ENCODE peak calls at places on chromosomes 7 and 10, in ten cellular contexts. One of them, this sample, is unnamed.

GRCh38 chr7:114574384-114574783 is 159.8 kb downstream of the FOXP2 start:
- DNase-seq in transverse colon: no peak
- DNase-seq in sigmoid colon: no peak
- DNase-seq in IMR-90: peak; percentile 45
- DNase-seq in OCI-LY7: no peak
- DNase-seq in A549: no peak
- DNase-seq in heart right ventricle: no peak
- DNase-seq in neural progenitor cell: no peak
- DNase-seq in cardiac muscle cell: no peak
- DNase-seq in PC-3: no peak
- DNase-seq in this sample: no peak

GRCh38 chr10:123891147-123892011 is at the start of gene CPXM2:
- DNase-seq in A549: no peak
- DNase-seq in heart right ventricle: peak; percentile 26
- DNase-seq in neural progenitor cell: peak; percentile 47
- DNase-seq in transverse colon: no peak
- DNase-seq in OCI-LY7: no peak
- DNase-seq in PC-3: no peak
- DNase-seq in sigmoid colon: no peak
- DNase-seq in IMR-90: no peak
- DNase-seq in cardiac muscle cell: no peak
- DNase-seq in this sample: no peak

GRCh38 chr10:101888251-101888949 is 44.8 kb upstream of the KCNIP2 start:
- DNase-seq in A549: no peak
- DNase-seq in neural progenitor cell: no peak
- DNase-seq in cardiac muscle cell: no peak
- DNase-seq in OCI-LY7: no peak
- DNase-seq in sigmoid colon: no peak
- DNase-seq in IMR-90: no peak
- DNase-seq in transverse colon: no peak
- DNase-seq in heart right ventricle: no peak
- DNase-seq in PC-3: no peak
- DNase-seq in this sample: no peak

GRCh38 chr7:30526163-30526562 is 21.5 kb upstream of the GGCT start:
- DNase-seq in sigmoid colon: no peak
- DNase-seq in heart right ventricle: no peak
- DNase-seq in neural progenitor cell: peak; percentile 12
- DNase-seq in transverse colon: no peak
- DNase-seq in cardiac muscle cell: no peak
- DNase-seq in IMR-90: no peak
- DNase-seq in A549: no peak
- DNase-seq in OCI-LY7: no peak
- DNase-seq in PC-3: no peak
- DNase-seq in this sample: no peak

GRCh38 chr10:26503911-26504310 is 65.8 kb downstream of the APBB1IP start:
- DNase-seq in heart right ventricle: no peak
- DNase-seq in IMR-90: no peak
- DNase-seq in sigmoid colon: no peak
- DNase-seq in transverse colon: no peak
- DNase-seq in OCI-LY7: peak; percentile 28
- DNase-seq in neural progenitor cell: peak; percentile 27
- DNase-seq in PC-3: no peak
- DNase-seq in cardiac muscle cell: peak; percentile 22
- DNase-seq in A549: peak; percentile 28
- DNase-seq in this sample: no peak

GRCh38 chr7:30796105-30796869 is 25.1 kb downstream of the MINDY4 start:
- DNase-seq in IMR-90: peak; percentile 85
- DNase-seq in transverse colon: no peak
- DNase-seq in heart right ventricle: no peak
- DNase-seq in sigmoid colon: no peak
- DNase-seq in OCI-LY7: no peak
- DNase-seq in PC-3: peak; percentile 66
- DNase-seq in neural progenitor cell: no peak
- DNase-seq in A549: no peak
- DNase-seq in cardiac muscle cell: no peak
- DNase-seq in this sample: no peak

GRCh38 chr7:125878990-125879389 is 949.4 kb upstream of the POT1 start:
- DNase-seq in transverse colon: no peak
- DNase-seq in OCI-LY7: no peak
- DNase-seq in PC-3: no peak
- DNase-seq in cardiac muscle cell: no peak
- DNase-seq in A549: no peak
- DNase-seq in neural progenitor cell: no peak
- DNase-seq in IMR-90: no peak
- DNase-seq in sigmoid colon: no peak
- DNase-seq in heart right ventricle: no peak
- DNase-seq in this sample: no peak

GRCh38 chr7:104903044-104903443 is 111.0 kb upstream of the KMT2E start:
- DNase-seq in OCI-LY7: no peak
- DNase-seq in IMR-90: peak; percentile 30
- DNase-seq in transverse colon: no peak
- DNase-seq in sigmoid colon: no peak
- DNase-seq in heart right ventricle: no peak
- DNase-seq in A549: no peak
- DNase-seq in PC-3: no peak
- DNase-seq in cardiac muscle cell: no peak
- DNase-seq in neural progenitor cell: no peak
- DNase-seq in this sample: no peak

GRCh38 chr7:33893377-33893776 is 12.0 kb upstream of the BMPER start:
- DNase-seq in IMR-90: no peak
- DNase-seq in OCI-LY7: no peak
- DNase-seq in cardiac muscle cell: no peak
- DNase-seq in heart right ventricle: no peak
- DNase-seq in transverse colon: no peak
- DNase-seq in A549: no peak
- DNase-seq in sigmoid colon: no peak
- DNase-seq in neural progenitor cell: no peak
- DNase-seq in PC-3: peak; percentile 50
- DNase-seq in this sample: no peak

GRCh38 chr7:32890010-32890552 is 1.5 kb downstream of the KBTBD2 start:
- DNase-seq in cardiac muscle cell: peak; percentile 54
- DNase-seq in A549: peak; percentile 33
- DNase-seq in OCI-LY7: peak; percentile 19
- DNase-seq in PC-3: peak; percentile 17
- DNase-seq in sigmoid colon: no peak
- DNase-seq in neural progenitor cell: peak; percentile 12
- DNase-seq in transverse colon: no peak
- DNase-seq in IMR-90: peak; percentile 52
- DNase-seq in heart right ventricle: no peak
- DNase-seq in this sample: no peak

GRCh38 chr7:151167197-151167911 is at the start of gene GBX1:
- DNase-seq in OCI-LY7: no peak
- DNase-seq in A549: peak; percentile 26
- DNase-seq in neural progenitor cell: peak; percentile 75
- DNase-seq in transverse colon: no peak
- DNase-seq in IMR-90: no peak
- DNase-seq in cardiac muscle cell: peak; percentile 78
- DNase-seq in heart right ventricle: no peak
- DNase-seq in PC-3: no peak
- DNase-seq in sigmoid colon: no peak
- DNase-seq in this sample: no peak

GRCh38 chr7:12731214-12731656 is 43.8 kb downstream of the ARL4A start:
- DNase-seq in neural progenitor cell: no peak
- DNase-seq in OCI-LY7: no peak
- DNase-seq in A549: peak; percentile 64
- DNase-seq in IMR-90: peak; percentile 36
- DNase-seq in sigmoid colon: no peak
- DNase-seq in heart right ventricle: no peak
- DNase-seq in PC-3: no peak
- DNase-seq in cardiac muscle cell: no peak
- DNase-seq in transverse colon: no peak
- DNase-seq in this sample: no peak

GRCh38 chr7:22319424-22320403 is 37.2 kb downstream of the RAPGEF5 start:
- DNase-seq in transverse colon: no peak
- DNase-seq in PC-3: peak; percentile 47
- DNase-seq in OCI-LY7: no peak
- DNase-seq in heart right ventricle: no peak
- DNase-seq in A549: no peak
- DNase-seq in cardiac muscle cell: no peak
- DNase-seq in IMR-90: no peak
- DNase-seq in sigmoid colon: no peak
- DNase-seq in neural progenitor cell: peak; percentile 13
- DNase-seq in this sample: no peak

GRCh38 chr10:76736848-76737495 is 900.6 kb downstream of the KCNMA1 start:
- DNase-seq in sigmoid colon: no peak
- DNase-seq in A549: no peak
- DNase-seq in heart right ventricle: no peak
- DNase-seq in PC-3: no peak
- DNase-seq in neural progenitor cell: no peak
- DNase-seq in OCI-LY7: no peak
- DNase-seq in cardiac muscle cell: no peak
- DNase-seq in transverse colon: no peak
- DNase-seq in IMR-90: no peak
- DNase-seq in this sample: no peak

DNA sequence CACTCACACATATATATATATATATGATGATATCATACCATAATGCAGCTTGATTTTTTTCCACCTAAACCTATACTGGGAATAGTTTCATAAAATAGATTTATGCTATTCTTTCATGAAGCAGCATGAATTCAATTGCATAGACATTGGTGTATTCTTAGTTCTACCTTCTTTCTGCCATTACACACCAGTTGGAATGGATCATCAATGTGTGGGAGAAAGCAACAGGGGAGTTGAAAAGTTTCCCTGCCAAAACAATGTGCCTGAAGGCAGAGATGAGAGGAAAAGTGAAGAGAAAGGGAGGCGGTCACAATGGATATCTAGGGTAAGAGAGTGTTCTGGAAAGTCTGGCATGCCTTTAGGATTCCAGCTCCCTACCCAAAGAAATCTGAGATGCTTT is 25.2 kb upstream of the ACSL5 start:
- DNase-seq in neural progenitor cell: no peak
- DNase-seq in transverse colon: no peak
- DNase-seq in PC-3: no peak
- DNase-seq in sigmoid colon: no peak
- DNase-seq in heart right ventricle: no peak
- DNase-seq in A549: no peak
- DNase-seq in cardiac muscle cell: no peak
- DNase-seq in IMR-90: no peak
- DNase-seq in OCI-LY7: no peak
- DNase-seq in this sample: no peak
- H3K9me3 ChIP-seq in neural progenitor cell: no peaks in the 10 kb centered on the region
- H3K9me3 ChIP-seq in transverse colon: no peaks in the 10 kb centered on the region
- H3K9me3 ChIP-seq in PC-3: no peaks in the 10 kb centered on the region
- H3K9me3 ChIP-seq in sigmoid colon: no peaks in the 10 kb centered on the region
- H3K9me3 ChIP-seq in heart right ventricle: no peaks in the 10 kb centered on the region
- H3K9me3 ChIP-seq in A549: no peaks in the 10 kb centered on the region
- H3K9me3 ChIP-seq in cardiac muscle cell: no peaks in the 10 kb centered on the region
- H3K9me3 ChIP-seq in IMR-90: no peaks in the 10 kb centered on the region
- H3K9me3 ChIP-seq in OCI-LY7: no peaks in the 10 kb centered on the region
- H3K9me3 ChIP-seq in this sample: no peaks in the 10 kb centered on the region

DNA sequence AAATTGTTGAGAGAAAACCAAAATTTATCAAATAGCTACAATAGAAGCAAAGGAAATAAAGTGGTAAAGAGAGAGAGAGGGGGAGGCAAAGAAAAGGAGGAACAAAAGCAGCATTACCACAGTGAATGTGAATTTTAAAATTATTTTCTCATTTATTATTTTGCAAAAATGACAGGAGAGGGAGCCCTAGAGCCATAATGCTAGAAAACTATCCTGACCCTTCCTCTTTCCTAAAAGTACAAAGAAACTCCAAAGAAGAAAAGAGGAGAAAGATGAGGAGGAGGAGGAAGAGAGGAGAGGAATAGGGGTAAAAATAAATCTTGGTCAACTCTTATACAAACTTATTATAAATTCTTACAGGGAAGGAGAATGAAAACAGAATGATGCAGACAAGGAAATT is 921.5 kb downstream of the NRG3 start:
- DNase-seq in A549: no peak
- DNase-seq in PC-3: no peak
- DNase-seq in OCI-LY7: peak; percentile 4
- DNase-seq in IMR-90: no peak
- DNase-seq in sigmoid colon: no peak
- DNase-seq in neural progenitor cell: no peak
- DNase-seq in cardiac muscle cell: peak; percentile 36
- DNase-seq in transverse colon: no peak
- DNase-seq in heart right ventricle: no peak
- DNase-seq in this sample: no peak
- TF ChIP-seq CTCF in A549: peak; percentile 25
- TF ChIP-seq CTCF in PC-3: peak; percentile 43
- TF ChIP-seq CTCF in OCI-LY7: peak; percentile 76
- TF ChIP-seq CTCF in IMR-90: peak; percentile 41
- TF ChIP-seq CTCF in sigmoid colon: no peak
- TF ChIP-seq CTCF in neural progenitor cell: peak; percentile 50
- TF ChIP-seq CTCF in cardiac muscle cell: peak; percentile 43
- TF ChIP-seq CTCF in transverse colon: no peak
- TF ChIP-seq CTCF in heart right ventricle: peak; percentile 56
- TF ChIP-seq CTCF in this sample: no peak

GRCh38 chr7:1385086-1385808 is 74.0 kb downstream of the MICALL2 start:
- DNase-seq in PC-3: no peak
- DNase-seq in heart right ventricle: no peak
- DNase-seq in cardiac muscle cell: no peak
- DNase-seq in neural progenitor cell: no peak
- DNase-seq in sigmoid colon: no peak
- DNase-seq in A549: no peak
- DNase-seq in IMR-90: no peak
- DNase-seq in transverse colon: no peak
- DNase-seq in OCI-LY7: no peak
- DNase-seq in this sample: no peak

GRCh38 chr7:1388021-1388704 is 71.1 kb downstream of the MICALL2 start:
- DNase-seq in neural progenitor cell: no peak
- DNase-seq in PC-3: no peak
- DNase-seq in A549: no peak
- DNase-seq in OCI-LY7: no peak
- DNase-seq in cardiac muscle cell: no peak
- DNase-seq in transverse colon: no peak
- DNase-seq in IMR-90: no peak
- DNase-seq in sigmoid colon: no peak
- DNase-seq in heart right ventricle: no peak
- DNase-seq in this sample: no peak

GRCh38 chr7:1387261-1387660 is 72.0 kb downstream of the MICALL2 start:
- DNase-seq in IMR-90: no peak
- DNase-seq in heart right ventricle: no peak
- DNase-seq in transverse colon: no peak
- DNase-seq in sigmoid colon: no peak
- DNase-seq in PC-3: no peak
- DNase-seq in neural progenitor cell: no peak
- DNase-seq in OCI-LY7: no peak
- DNase-seq in A549: no peak
- DNase-seq in cardiac muscle cell: no peak
- DNase-seq in this sample: no peak

GRCh38 chr7:1385809-1386622 is 73.3 kb downstream of the MICALL2 start:
- DNase-seq in PC-3: no peak
- DNase-seq in neural progenitor cell: no peak
- DNase-seq in heart right ventricle: no peak
- DNase-seq in transverse colon: no peak
- DNase-seq in IMR-90: no peak
- DNase-seq in cardiac muscle cell: no peak
- DNase-seq in A549: no peak
- DNase-seq in sigmoid colon: no peak
- DNase-seq in OCI-LY7: no peak
- DNase-seq in this sample: no peak

GRCh38 chr7:1386623-1387220 is 72.5 kb downstream of the MICALL2 start:
- DNase-seq in neural progenitor cell: no peak
- DNase-seq in IMR-90: no peak
- DNase-seq in transverse colon: no peak
- DNase-seq in sigmoid colon: no peak
- DNase-seq in cardiac muscle cell: no peak
- DNase-seq in A549: no peak
- DNase-seq in heart right ventricle: no peak
- DNase-seq in PC-3: no peak
- DNase-seq in OCI-LY7: no peak
- DNase-seq in this sample: no peak
- H3K4me3 ChIP-seq in neural progenitor cell: no peak overlapping the region
- H3K4me3 ChIP-seq in IMR-90: no peak overlapping the region
- H3K4me3 ChIP-seq in transverse colon: no peak overlapping the region
- H3K4me3 ChIP-seq in sigmoid colon: no peak overlapping the region
- H3K4me3 ChIP-seq in cardiac muscle cell: no peak overlapping the region
- H3K4me3 ChIP-seq in A549: no peak overlapping the region
- H3K4me3 ChIP-seq in heart right ventricle: no peak overlapping the region
- H3K4me3 ChIP-seq in PC-3: no peak overlapping the region
- H3K4me3 ChIP-seq in OCI-LY7: no peak overlapping the region
- H3K4me3 ChIP-seq in this sample: no peak overlapping the region

GRCh38 chr10:1212571-1213141 is 156.5 kb downstream of the WDR37 start:
- DNase-seq in A549: no peak
- DNase-seq in OCI-LY7: no peak
- DNase-seq in transverse colon: no peak
- DNase-seq in cardiac muscle cell: no peak
- DNase-seq in PC-3: no peak
- DNase-seq in neural progenitor cell: no peak
- DNase-seq in heart right ventricle: no peak
- DNase-seq in IMR-90: no peak
- DNase-seq in sigmoid colon: no peak
- DNase-seq in this sample: no peak
- H3K9me3 ChIP-seq in A549: no peaks in the 10 kb centered on the region
- H3K9me3 ChIP-seq in OCI-LY7: no peaks in the 10 kb centered on the region
- H3K9me3 ChIP-seq in transverse colon: no peaks in the 10 kb centered on the region
- H3K9me3 ChIP-seq in cardiac muscle cell: no peaks in the 10 kb centered on the region
- H3K9me3 ChIP-seq in PC-3: no peaks in the 10 kb centered on the region
- H3K9me3 ChIP-seq in neural progenitor cell: no peaks in the 10 kb centered on the region
- H3K9me3 ChIP-seq in heart right ventricle: no peaks in the 10 kb centered on the region
- H3K9me3 ChIP-seq in IMR-90: peaks cover 61% of the 10 kb centered on the region
- H3K9me3 ChIP-seq in sigmoid colon: no peaks in the 10 kb centered on the region
- H3K9me3 ChIP-seq in this sample: no peaks in the 10 kb centered on the region

This sample was measured in uterus.